ENCODE peak calls at places on chromosome 5, in six cellular contexts. X is neuronal stem cell, A is RWPE1, H is ureter, N is cardiac muscle cell, W is HuH-7. O is an unnamed sample.

GRCh38 chr5:176415240-176416122 is 858 bp downstream of the CLTB start:
- DNase-seq in X (no peak), A (peak; percentile 90), H (peak; percentile 56), N (peak; percentile 39), W (peak; percentile 57), O (peak; percentile 35)

GRCh38 chr5:145027266-145027665 is 807.9 kb downstream of the PRELID2 start:
- DNase-seq in X (no peak), A (no peak), H (no peak), N (peak; percentile 73), W (no peak), O (no peak)

GRCh38 chr5:172527559-172527958 is 73.2 kb upstream of the SH3PXD2B start:
- DNase-seq in X (no peak), A (no peak), H (no peak), N (no peak), W (no peak), O (no peak)

GRCh38 chr5:64746446-64746845 is 22.0 kb downstream of the SREK1IP1 start:
- DNase-seq in X (no peak), A (no peak), H (no peak), N (no peak), W (no peak), O (no peak)

GRCh38 chr5:23139338-23140171 is 286.4 kb upstream of the CDH12 start:
- DNase-seq in X (peak; percentile 24), A (peak; percentile 23), H (no peak), N (peak; percentile 50), W (peak; percentile 3), O (no peak)

GRCh38 chr5:91742504-91742903 is 359.4 kb upstream of the ARRDC3 start:
- DNase-seq in X (no peak), A (no peak), H (no peak), N (no peak), W (no peak), O (no peak)

GRCh38 chr5:67416133-67416937 is 219.7 kb upstream of the CD180 start:
- DNase-seq in X (peak; percentile 31), A (no peak), H (no peak), N (no peak), W (no peak), O (no peak)

GRCh38 chr5:147547730-147548129 is 37.9 kb upstream of the DPYSL3 start:
- DNase-seq in X (no peak), A (no peak), H (no peak), N (no peak), W (no peak), O (no peak)

GRCh38 chr5:180116077-180116375 is 44.5 kb upstream of the RNF130 start:
- DNase-seq in X (no peak), A (no peak), H (no peak), N (no peak), W (no peak), O (no peak)

GRCh38 chr5:143106175-143106574 is 297.3 kb downstream of the NR3C1 start:
- DNase-seq in X (peak; percentile 12), A (peak; percentile 64), H (no peak), N (peak; percentile 52), W (peak; percentile 65), O (peak; percentile 60)

GRCh38 chr5:147303251-147303650 is 68.4 kb downstream of the STK32A start:
- DNase-seq in X (no peak), A (no peak), H (no peak), N (no peak), W (no peak), O (no peak)

GRCh38 chr5:91296691-91297143 is 86.4 kb downstream of the ARRDC3 start:
- DNase-seq in X (no peak), A (peak; percentile 52), H (no peak), N (no peak), W (no peak), O (no peak)

GRCh38 chr5:82334856-82335255 is 56.7 kb upstream of the RPS23 start:
- DNase-seq in X (no peak), A (no peak), H (no peak), N (peak; percentile 91), W (no peak), O (no peak)

GRCh38 chr5:61308699-61309098 is 23.4 kb upstream of the ZSWIM6 start:
- DNase-seq in X (no peak), A (no peak), H (no peak), N (no peak), W (no peak), O (no peak)

O was measured in pancreas.